ENCODE peak calls at places on chromosomes 3 and 15, in six cellular contexts. One of them, this sample, is unnamed.

GRCh38 chr3:136110481-136110880 is 85.7 kb downstream of the MSL2 start:
- DNase-seq in stimulated activated naive CD8-positive, alpha-beta T cell treated with anti-CD3 and anti-CD28 coated beads, Interleukin-15, amount 100 ng/mL, for 72 hours: no peak
- DNase-seq in WTC11: no peak
- DNase-seq in H54: no peak
- DNase-seq in fibroblast of pulmonary artery: no peak
- DNase-seq in RWPE1: no peak
- DNase-seq in this sample: no peak

GRCh38 chr3:184663756-184664155 is 48.1 kb downstream of the MAGEF1 start:
- DNase-seq in stimulated activated naive CD8-positive, alpha-beta T cell treated with anti-CD3 and anti-CD28 coated beads, Interleukin-15, amount 100 ng/mL, for 72 hours: no peak
- DNase-seq in WTC11: no peak
- DNase-seq in H54: no peak
- DNase-seq in fibroblast of pulmonary artery: no peak
- DNase-seq in RWPE1: no peak
- DNase-seq in this sample: no peak

GRCh38 chr3:48466386-48467109 is 20.0 kb downstream of the ATRIP start:
- DNase-seq in stimulated activated naive CD8-positive, alpha-beta T cell treated with anti-CD3 and anti-CD28 coated beads, Interleukin-15, amount 100 ng/mL, for 72 hours: peak; percentile 47
- DNase-seq in WTC11: no peak
- DNase-seq in H54: no peak
- DNase-seq in fibroblast of pulmonary artery: no peak
- DNase-seq in RWPE1: no peak
- DNase-seq in this sample: no peak

GRCh38 chr3:71378509-71378908 is 205.0 kb downstream of the FOXP1 start:
- DNase-seq in stimulated activated naive CD8-positive, alpha-beta T cell treated with anti-CD3 and anti-CD28 coated beads, Interleukin-15, amount 100 ng/mL, for 72 hours: no peak
- DNase-seq in WTC11: no peak
- DNase-seq in H54: no peak
- DNase-seq in fibroblast of pulmonary artery: no peak
- DNase-seq in RWPE1: no peak
- DNase-seq in this sample: no peak

GRCh38 chr15:78193731-78194567 is 40.4 kb downstream of the ACSBG1 start:
- DNase-seq in stimulated activated naive CD8-positive, alpha-beta T cell treated with anti-CD3 and anti-CD28 coated beads, Interleukin-15, amount 100 ng/mL, for 72 hours: no peak
- DNase-seq in WTC11: no peak
- DNase-seq in H54: no peak
- DNase-seq in fibroblast of pulmonary artery: no peak
- DNase-seq in RWPE1: no peak
- DNase-seq in this sample: no peak

GRCh38 chr3:56915969-56916586 is 114.3 kb upstream of the ARHGEF3 start:
- DNase-seq in stimulated activated naive CD8-positive, alpha-beta T cell treated with anti-CD3 and anti-CD28 coated beads, Interleukin-15, amount 100 ng/mL, for 72 hours: peak; percentile 82
- DNase-seq in WTC11: peak; percentile 29
- DNase-seq in H54: no peak
- DNase-seq in fibroblast of pulmonary artery: no peak
- DNase-seq in RWPE1: no peak
- DNase-seq in this sample: no peak

GRCh38 chr3:10294030-10294591 is 1.4 kb upstream of the GHRL start:
- DNase-seq in stimulated activated naive CD8-positive, alpha-beta T cell treated with anti-CD3 and anti-CD28 coated beads, Interleukin-15, amount 100 ng/mL, for 72 hours: no peak
- DNase-seq in WTC11: no peak
- DNase-seq in H54: no peak
- DNase-seq in fibroblast of pulmonary artery: no peak
- DNase-seq in RWPE1: no peak
- DNase-seq in this sample: no peak

GRCh38 chr3:89300976-89301375 is 193.6 kb downstream of the EPHA3 start:
- DNase-seq in stimulated activated naive CD8-positive, alpha-beta T cell treated with anti-CD3 and anti-CD28 coated beads, Interleukin-15, amount 100 ng/mL, for 72 hours: no peak
- DNase-seq in WTC11: no peak
- DNase-seq in H54: no peak
- DNase-seq in fibroblast of pulmonary artery: no peak
- DNase-seq in RWPE1: no peak
- DNase-seq in this sample: no peak

GRCh38 chr3:158961497-158961896 is 159.6 kb downstream of the MFSD1 start:
- DNase-seq in stimulated activated naive CD8-positive, alpha-beta T cell treated with anti-CD3 and anti-CD28 coated beads, Interleukin-15, amount 100 ng/mL, for 72 hours: no peak
- DNase-seq in WTC11: no peak
- DNase-seq in H54: no peak
- DNase-seq in fibroblast of pulmonary artery: no peak
- DNase-seq in RWPE1: no peak
- DNase-seq in this sample: no peak

GRCh38 chr3:136790786-136791185 is 28.1 kb upstream of the SLC35G2 start:
- DNase-seq in stimulated activated naive CD8-positive, alpha-beta T cell treated with anti-CD3 and anti-CD28 coated beads, Interleukin-15, amount 100 ng/mL, for 72 hours: no peak
- DNase-seq in WTC11: no peak
- DNase-seq in H54: no peak
- DNase-seq in fibroblast of pulmonary artery: no peak
- DNase-seq in RWPE1: no peak
- DNase-seq in this sample: no peak

GRCh38 chr3:194306771-194307640 is 44.1 kb downstream of the CPN2 start:
- DNase-seq in stimulated activated naive CD8-positive, alpha-beta T cell treated with anti-CD3 and anti-CD28 coated beads, Interleukin-15, amount 100 ng/mL, for 72 hours: peak; percentile 46
- DNase-seq in WTC11: no peak
- DNase-seq in H54: no peak
- DNase-seq in fibroblast of pulmonary artery: no peak
- DNase-seq in RWPE1: no peak
- DNase-seq in this sample: no peak

GRCh38 chr3:58414538-58415197 is 19.0 kb downstream of the PDHB start:
- DNase-seq in stimulated activated naive CD8-positive, alpha-beta T cell treated with anti-CD3 and anti-CD28 coated beads, Interleukin-15, amount 100 ng/mL, for 72 hours: peak; percentile 45
- DNase-seq in WTC11: no peak
- DNase-seq in H54: peak; percentile 38
- DNase-seq in fibroblast of pulmonary artery: peak; percentile 84
- DNase-seq in RWPE1: peak; percentile 39
- DNase-seq in this sample: no peak

GRCh38 chr3:149352556-149352955 is 19.1 kb upstream of the TM4SF18 start:
- DNase-seq in stimulated activated naive CD8-positive, alpha-beta T cell treated with anti-CD3 and anti-CD28 coated beads, Interleukin-15, amount 100 ng/mL, for 72 hours: peak; percentile 22
- DNase-seq in WTC11: peak; percentile 75
- DNase-seq in H54: peak; percentile 53
- DNase-seq in fibroblast of pulmonary artery: peak; percentile 77
- DNase-seq in RWPE1: peak; percentile 85
- DNase-seq in this sample: peak; percentile 43

GRCh38 chr3:81195483-81195882 is 566.0 kb downstream of the GBE1 start:
- DNase-seq in stimulated activated naive CD8-positive, alpha-beta T cell treated with anti-CD3 and anti-CD28 coated beads, Interleukin-15, amount 100 ng/mL, for 72 hours: no peak
- DNase-seq in WTC11: no peak
- DNase-seq in H54: no peak
- DNase-seq in fibroblast of pulmonary artery: peak; percentile 15
- DNase-seq in RWPE1: no peak
- DNase-seq in this sample: no peak

GRCh38 chr3:70531838-70532489 is 219.5 kb upstream of the MDFIC2 start:
- DNase-seq in stimulated activated naive CD8-positive, alpha-beta T cell treated with anti-CD3 and anti-CD28 coated beads, Interleukin-15, amount 100 ng/mL, for 72 hours: no peak
- DNase-seq in WTC11: peak; percentile 21
- DNase-seq in H54: no peak
- DNase-seq in fibroblast of pulmonary artery: no peak
- DNase-seq in RWPE1: no peak
- DNase-seq in this sample: no peak